ENCODE peak calls at places on chromosomes 6 and 20, in seven cellular contexts. R, D, K, C, B, P and L are unnamed samples.

GRCh38 chr20:6333110-6333509 is 210.3 kb upstream of the FERMT1 start:
- DNase-seq in R (no peak), D (no peak), K (no peak), C (no peak), B (no peak), P (no peak), L (no peak)

GRCh38 chr6:140845666-140846065 is 1287.1 kb upstream of the GJE1 start:
- DNase-seq in R (no peak), D (no peak), K (no peak), C (no peak), B (no peak), P (no peak), L (no peak)

GRCh38 chr6:133549252-133549925 is 308.2 kb downstream of the EYA4 start:
- DNase-seq in R (no peak), D (no peak), K (no peak), C (no peak), B (no peak), P (no peak), L (no peak)

GRCh38 chr6:4889701-4890100 is 113.5 kb downstream of the CDYL start:
- DNase-seq in R (no peak), D (no peak), K (no peak), C (no peak), B (no peak), P (no peak), L (no peak)

GRCh38 chr20:19936801-19937583 is 80.2 kb upstream of the NAA20 start:
- DNase-seq in R (no peak), D (no peak), K (no peak), C (no peak), B (no peak), P (no peak), L (no peak)

GRCh38 chr20:44309763-44310663 is 989 bp downstream of the FITM2 start:
- DNase-seq in R (peak; percentile 40), D (peak; percentile 17), K (peak; percentile 49), C (peak; percentile 82), B (peak; percentile 26), P (peak; percentile 12), L (no peak)

GRCh38 chr6:26493258-26493657 is 6.8 kb upstream of the BTN1A1 start:
- DNase-seq in R (peak; percentile 4), D (no peak), K (no peak), C (no peak), B (no peak), P (peak; percentile 39), L (no peak)

GRCh38 chr6:153084393-153084792 is 46.7 kb downstream of the RGS17 start:
- DNase-seq in R (peak; percentile 11), D (no peak), K (no peak), C (no peak), B (peak; percentile 8), P (no peak), L (no peak)

GRCh38 chr6:106751501-106752252 is 122.3 kb downstream of the QRSL1 start:
- DNase-seq in R (no peak), D (no peak), K (no peak), C (no peak), B (no peak), P (no peak), L (no peak)

GRCh38 chr6:136527831-136528230 is 22.4 kb downstream of the MAP7 start:
- DNase-seq in R (no peak), D (peak; percentile 0), K (no peak), C (no peak), B (no peak), P (no peak), L (no peak)

GRCh38 chr6:143357152-143357551 is 93.3 kb downstream of the ADAT2 start:
- DNase-seq in R (no peak), D (no peak), K (no peak), C (no peak), B (no peak), P (no peak), L (no peak)

GRCh38 chr6:44727651-44728630 is 340.4 kb downstream of the CDC5L start:
- DNase-seq in R (no peak), D (no peak), K (no peak), C (no peak), B (no peak), P (peak; percentile 10), L (no peak)

GRCh38 chr6:24357336-24358218 is at the start of gene DCDC2:
- DNase-seq in R (no peak), D (no peak), K (peak; percentile 96), C (peak; percentile 86), B (no peak), P (peak; percentile 78), L (no peak)

GRCh38 chr20:53839423-53840176 is 230.8 kb downstream of the BCAS1 start:
- DNase-seq in R (no peak), D (no peak), K (no peak), C (no peak), B (no peak), P (no peak), L (peak; percentile 61)

GRCh38 chr6:107670792-107671199 is 153.3 kb downstream of the SCML4 start:
- DNase-seq in R (no peak), D (no peak), K (no peak), C (peak; percentile 81), B (no peak), P (peak; percentile 60), L (no peak)

GRCh38 chr6:139853302-139853992 is 479.0 kb upstream of the CITED2 start:
- DNase-seq in R (peak; percentile 86), D (peak; percentile 71), K (no peak), C (no peak), B (peak; percentile 41), P (no peak), L (no peak)

GRCh38 chr6:165439928-165440554 is 130.6 kb upstream of the C6orf118 start:
- DNase-seq in R (peak; percentile 7), D (no peak), K (no peak), C (no peak), B (peak; percentile 1), P (peak; percentile 80), L (no peak)

GRCh38 chr6:5595184-5595583 is 333.9 kb downstream of the FARS2 start:
- DNase-seq in R (no peak), D (no peak), K (no peak), C (no peak), B (no peak), P (no peak), L (no peak)

GRCh38 chr6:87756858-87757257 is 54.8 kb upstream of the AKIRIN2 start:
- DNase-seq in R (peak; percentile 84), D (peak; percentile 31), K (no peak), C (no peak), B (peak; percentile 57), P (no peak), L (no peak)

GRCh38 chr6:132161283-132161682 is 210.1 kb upstream of the CCN2 start:
- DNase-seq in R (no peak), D (no peak), K (no peak), C (no peak), B (peak; percentile 33), P (peak; percentile 75), L (no peak)

GRCh38 chr6:113423956-113424355 is 433.2 kb upstream of the MARCKS start:
- DNase-seq in R (no peak), D (no peak), K (no peak), C (no peak), B (no peak), P (no peak), L (no peak)

GRCh38 chr6:170122676-170123075 is 168.2 kb downstream of the DLL1 start:
- DNase-seq in R (no peak), D (no peak), K (no peak), C (peak; percentile 79), B (no peak), P (no peak), L (no peak)

GRCh38 chr6:37435816-37436215 is 2.8 kb downstream of the CMTR1 start:
- DNase-seq in R (no peak), D (no peak), K (no peak), C (peak; percentile 26), B (no peak), P (no peak), L (no peak)
- TF ChIP-seq CTCF in R (peak; percentile 22), D (no peak), K (no peak), C (no peak), B (no peak), P (peak; percentile 0), L (no peak)

GRCh38 chr6:17276766-17277165 is 4.4 kb upstream of the RBM24 start:
- DNase-seq in R (no peak), D (no peak), K (no peak), C (no peak), B (no peak), P (no peak), L (no peak)

GRCh38 chr6:17280138-17280537 is 1.0 kb upstream of the RBM24 start:
- DNase-seq in R (no peak), D (no peak), K (no peak), C (no peak), B (no peak), P (no peak), L (no peak)

GRCh38 chr6:17278289-17279061 is 2.7 kb upstream of the RBM24 start:
- DNase-seq in R (peak; percentile 62), D (peak; percentile 63), K (no peak), C (no peak), B (peak; percentile 32), P (no peak), L (no peak)

GRCh38 chr6:17280552-17281090 is 540 bp upstream of the RBM24 start:
- DNase-seq in R (no peak), D (no peak), K (peak; percentile 71), C (no peak), B (no peak), P (peak; percentile 74), L (no peak)

DNA sequence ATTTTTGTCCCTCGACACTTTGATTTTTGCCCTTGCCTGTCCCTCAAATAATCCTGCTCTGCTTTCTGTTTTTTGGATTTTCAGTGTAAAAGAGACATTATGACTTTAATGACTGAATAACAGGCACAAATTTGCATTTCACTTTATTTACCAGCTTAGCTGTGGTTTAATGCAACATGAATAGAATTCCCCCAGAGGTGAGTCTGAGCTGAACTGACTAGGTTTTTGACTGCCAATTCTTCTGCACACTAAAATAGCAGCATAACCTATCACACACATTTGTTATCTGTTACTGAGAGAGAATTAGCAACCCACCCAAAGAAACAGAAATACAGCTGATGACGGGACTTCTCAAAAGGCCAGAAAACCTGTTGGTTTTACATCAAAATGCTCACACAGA is 3.9 kb upstream of the RBM24 start:
- DNase-seq in R (no peak), D (no peak), K (no peak), C (no peak), B (no peak), P (no peak), L (no peak)
- TF ChIP-seq CTCF in R (no peak), D (no peak), K (no peak), C (no peak), B (no peak), P (no peak), L (no peak)

DNA sequence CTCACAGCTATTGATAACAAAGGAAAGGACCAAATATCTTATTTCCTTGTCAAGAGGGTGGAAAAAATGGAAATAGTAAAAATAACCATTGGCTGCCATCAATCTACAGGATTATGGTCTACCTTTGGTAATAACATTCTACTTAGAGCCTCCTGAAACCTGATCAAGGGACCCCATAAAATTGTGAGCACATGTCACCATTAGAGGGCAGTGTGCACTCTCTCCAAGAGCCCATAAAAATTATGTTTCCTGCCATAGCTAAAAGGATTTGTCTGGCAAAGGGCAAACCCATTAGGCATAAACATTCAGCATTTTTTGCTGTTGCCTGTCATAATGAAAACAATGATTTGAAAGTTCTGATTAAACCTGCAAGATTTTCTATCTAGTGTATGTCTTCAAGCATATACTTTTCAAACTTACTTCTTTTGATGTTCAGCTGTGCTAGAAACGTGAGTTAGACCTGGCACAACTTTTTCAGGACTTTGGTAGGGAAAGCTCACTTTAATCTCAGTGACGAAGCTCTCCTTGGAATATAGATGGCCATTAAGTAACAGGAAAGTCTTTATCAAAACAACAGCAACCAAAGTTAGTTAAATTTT is 120.7 kb upstream of the ZFP64 start:
- DNase-seq in R (peak; percentile 14), D (no peak), K (no peak), C (no peak), B (peak; percentile 16), P (peak; percentile 80), L (no peak)
- TF ChIP-seq CTCF in R (peak; percentile 78), D (peak; percentile 73), K (peak; percentile 80), C (no peak), B (peak; percentile 80), P (peak; percentile 73), L (peak; percentile 81)

GRCh38 chr20:31934968-31935764 is 16.7 kb downstream of the PDRG1 start:
- DNase-seq in R (no peak), D (no peak), K (no peak), C (no peak), B (no peak), P (peak; percentile 94), L (no peak)
- TF ChIP-seq CTCF in R (no peak), D (no peak), K (no peak), C (no peak), B (no peak), P (peak; percentile 86), L (no peak)